ENCODE peak calls at places on chromosomes 13 and 19, in six cellular contexts. One of them, this sample, is unnamed.

GRCh38 chr19:4635763-4636135 is 3.6 kb upstream of the TNFAIP8L1 start:
- DNase-seq in fibroblast of mammary gland: no peak
- DNase-seq in heart left ventricle: no peak
- DNase-seq in AG09309: no peak
- DNase-seq in tibial nerve: no peak
- DNase-seq in lower leg skin: no peak
- DNase-seq in this sample: no peak

GRCh38 chr19:5534787-5535586 is 32.8 kb downstream of the TINCR start:
- DNase-seq in lower leg skin: no peak
- DNase-seq in heart left ventricle: no peak
- DNase-seq in tibial nerve: no peak
- DNase-seq in fibroblast of mammary gland: peak; percentile 21
- DNase-seq in AG09309: no peak
- DNase-seq in this sample: no peak

GRCh38 chr13:110396913-110397379 is 89.9 kb downstream of the COL4A2 start:
- DNase-seq in heart left ventricle: peak; percentile 95
- DNase-seq in lower leg skin: peak; percentile 97
- DNase-seq in fibroblast of mammary gland: peak; percentile 100
- DNase-seq in tibial nerve: peak; percentile 91
- DNase-seq in AG09309: peak; percentile 100
- DNase-seq in this sample: peak; percentile 33

GRCh38 chr13:95553614-95554385 is 1.3 kb downstream of the CLDN10 start:
- DNase-seq in AG09309: no peak
- DNase-seq in tibial nerve: no peak
- DNase-seq in fibroblast of mammary gland: no peak
- DNase-seq in lower leg skin: no peak
- DNase-seq in heart left ventricle: no peak
- DNase-seq in this sample: no peak

GRCh38 chr19:39641773-39642172 is 13.9 kb upstream of the LGALS16 start:
- DNase-seq in AG09309: no peak
- DNase-seq in heart left ventricle: no peak
- DNase-seq in lower leg skin: no peak
- DNase-seq in tibial nerve: no peak
- DNase-seq in fibroblast of mammary gland: no peak
- DNase-seq in this sample: no peak

GRCh38 chr13:50224534-50224933 is 209.3 kb downstream of the KCNRG start:
- DNase-seq in heart left ventricle: no peak
- DNase-seq in fibroblast of mammary gland: peak; percentile 90
- DNase-seq in lower leg skin: no peak
- DNase-seq in AG09309: peak; percentile 18
- DNase-seq in tibial nerve: no peak
- DNase-seq in this sample: no peak

GRCh38 chr19:37969695-37970094 is 62.7 kb downstream of the SIPA1L3 start:
- DNase-seq in fibroblast of mammary gland: no peak
- DNase-seq in heart left ventricle: no peak
- DNase-seq in lower leg skin: no peak
- DNase-seq in AG09309: no peak
- DNase-seq in tibial nerve: no peak
- DNase-seq in this sample: no peak

GRCh38 chr13:24215732-24216131 is 55.2 kb downstream of the SPATA13 start:
- DNase-seq in tibial nerve: peak; percentile 25
- DNase-seq in lower leg skin: no peak
- DNase-seq in heart left ventricle: peak; percentile 52
- DNase-seq in AG09309: peak; percentile 4
- DNase-seq in fibroblast of mammary gland: peak; percentile 73
- DNase-seq in this sample: no peak

GRCh38 chr13:43687038-43687437 is 99.7 kb downstream of the ENOX1 start:
- DNase-seq in heart left ventricle: no peak
- DNase-seq in tibial nerve: no peak
- DNase-seq in fibroblast of mammary gland: no peak
- DNase-seq in lower leg skin: no peak
- DNase-seq in AG09309: no peak
- DNase-seq in this sample: no peak

GRCh38 chr19:33434090-33434885 is 60.8 kb downstream of the CEBPG start:
- DNase-seq in heart left ventricle: no peak
- DNase-seq in tibial nerve: no peak
- DNase-seq in fibroblast of mammary gland: no peak
- DNase-seq in AG09309: no peak
- DNase-seq in lower leg skin: no peak
- DNase-seq in this sample: no peak

GRCh38 chr19:4754248-4754647 is 30.6 kb upstream of the DPP9 start:
- DNase-seq in lower leg skin: no peak
- DNase-seq in fibroblast of mammary gland: no peak
- DNase-seq in tibial nerve: no peak
- DNase-seq in AG09309: no peak
- DNase-seq in heart left ventricle: no peak
- DNase-seq in this sample: no peak

GRCh38 chr13:43232866-43233265 is 209.5 kb downstream of the DNAJC15 start:
- DNase-seq in lower leg skin: no peak
- DNase-seq in fibroblast of mammary gland: peak; percentile 96
- DNase-seq in AG09309: peak; percentile 59
- DNase-seq in heart left ventricle: no peak
- DNase-seq in tibial nerve: no peak
- DNase-seq in this sample: no peak

GRCh38 chr19:11378319-11379189 is 4.1 kb downstream of the SWSAP1 start:
- DNase-seq in lower leg skin: peak; percentile 90
- DNase-seq in fibroblast of mammary gland: peak; percentile 90
- DNase-seq in tibial nerve: peak; percentile 35
- DNase-seq in heart left ventricle: no peak
- DNase-seq in AG09309: no peak
- DNase-seq in this sample: peak; percentile 88

GRCh38 chr19:35380450-35381124 is 9.7 kb downstream of the GPR42 start:
- DNase-seq in AG09309: no peak
- DNase-seq in heart left ventricle: no peak
- DNase-seq in tibial nerve: no peak
- DNase-seq in fibroblast of mammary gland: no peak
- DNase-seq in lower leg skin: peak; percentile 74
- DNase-seq in this sample: no peak

GRCh38 chr19:45767410-45767880 is 1.6 kb downstream of the SIX5 start:
- DNase-seq in fibroblast of mammary gland: peak; percentile 88
- DNase-seq in lower leg skin: peak; percentile 95
- DNase-seq in AG09309: peak; percentile 57
- DNase-seq in heart left ventricle: peak; percentile 86
- DNase-seq in tibial nerve: peak; percentile 82
- DNase-seq in this sample: peak; percentile 77

DNA sequence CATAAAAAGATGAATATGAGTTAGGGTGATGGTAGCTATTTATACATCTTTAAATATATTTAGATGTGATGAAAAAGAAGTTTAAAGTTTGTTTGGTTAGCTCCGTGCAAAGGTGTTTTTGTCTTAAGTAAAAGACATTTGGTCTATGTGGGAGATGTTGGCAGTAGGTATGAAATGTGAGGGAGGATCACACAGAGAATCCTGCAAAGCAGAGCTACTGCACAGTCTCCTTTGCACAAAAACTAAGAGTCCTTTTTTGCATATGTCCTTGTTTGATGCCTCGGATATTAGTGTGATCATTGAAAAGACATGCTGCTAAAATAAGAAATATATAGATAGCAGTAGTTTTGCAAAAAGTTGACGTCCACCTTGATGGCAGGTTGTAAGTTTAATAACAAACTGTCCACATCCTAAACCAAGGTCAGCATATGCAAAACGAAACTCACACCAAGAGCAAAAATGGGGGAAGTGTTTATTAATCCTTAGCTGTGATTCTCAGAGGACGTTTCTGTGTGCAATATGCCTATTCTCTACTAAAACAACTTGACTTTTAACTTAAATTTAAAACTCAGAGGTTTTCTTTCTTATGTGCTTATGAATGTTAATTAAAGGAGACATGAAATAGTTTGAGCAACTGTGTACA is 870.1 kb downstream of the PCDH9 start:
- DNase-seq in lower leg skin: no peak
- DNase-seq in AG09309: no peak
- DNase-seq in tibial nerve: no peak
- DNase-seq in heart left ventricle: no peak
- DNase-seq in fibroblast of mammary gland: no peak
- DNase-seq in this sample: no peak
- H3K4me3 ChIP-seq in lower leg skin: no peak overlapping the region
- H3K4me3 ChIP-seq in AG09309: no peak overlapping the region
- H3K4me3 ChIP-seq in tibial nerve: no peak overlapping the region
- H3K4me3 ChIP-seq in heart left ventricle: no peak overlapping the region
- H3K4me3 ChIP-seq in fibroblast of mammary gland: no peak overlapping the region
- H3K4me3 ChIP-seq in this sample: no peak overlapping the region

GRCh38 chr19:640156-640548 is 473 bp downstream of the FGF22 start:
- DNase-seq in heart left ventricle: no peak
- DNase-seq in AG09309: no peak
- DNase-seq in lower leg skin: no peak
- DNase-seq in fibroblast of mammary gland: no peak
- DNase-seq in tibial nerve: no peak
- DNase-seq in this sample: no peak
- H3K4me3 ChIP-seq in heart left ventricle: peak overlapping the region; percentile 54
- H3K4me3 ChIP-seq in AG09309: no peak overlapping the region
- H3K4me3 ChIP-seq in lower leg skin: no peak overlapping the region
- H3K4me3 ChIP-seq in fibroblast of mammary gland: no peak overlapping the region
- H3K4me3 ChIP-seq in tibial nerve: peak overlapping the region; percentile 15
- H3K4me3 ChIP-seq in this sample: peak overlapping the region; percentile 42

GRCh38 chr19:41255171-41255570 is 9.0 kb upstream of the HNRNPUL1 start:
- DNase-seq in AG09309: no peak
- DNase-seq in tibial nerve: no peak
- DNase-seq in fibroblast of mammary gland: no peak
- DNase-seq in lower leg skin: no peak
- DNase-seq in heart left ventricle: no peak
- DNase-seq in this sample: no peak

GRCh38 chr19:41245779-41246297 is 18.3 kb upstream of the HNRNPUL1 start:
- DNase-seq in AG09309: no peak
- DNase-seq in fibroblast of mammary gland: no peak
- DNase-seq in lower leg skin: no peak
- DNase-seq in tibial nerve: no peak
- DNase-seq in heart left ventricle: no peak
- DNase-seq in this sample: no peak

GRCh38 chr19:41248895-41249294 is 15.3 kb upstream of the HNRNPUL1 start:
- DNase-seq in tibial nerve: no peak
- DNase-seq in lower leg skin: peak; percentile 46
- DNase-seq in fibroblast of mammary gland: no peak
- DNase-seq in heart left ventricle: no peak
- DNase-seq in AG09309: no peak
- DNase-seq in this sample: no peak

GRCh38 chr19:41253660-41254059 is 10.5 kb upstream of the HNRNPUL1 start:
- DNase-seq in heart left ventricle: no peak
- DNase-seq in fibroblast of mammary gland: no peak
- DNase-seq in AG09309: no peak
- DNase-seq in tibial nerve: no peak
- DNase-seq in lower leg skin: no peak
- DNase-seq in this sample: no peak

GRCh38 chr19:41249707-41250423 is 14.3 kb upstream of the HNRNPUL1 start:
- DNase-seq in tibial nerve: no peak
- DNase-seq in heart left ventricle: no peak
- DNase-seq in fibroblast of mammary gland: no peak
- DNase-seq in lower leg skin: peak; percentile 50
- DNase-seq in AG09309: no peak
- DNase-seq in this sample: peak; percentile 58
- H3K4me3 ChIP-seq in tibial nerve: no peak overlapping the region
- H3K4me3 ChIP-seq in heart left ventricle: no peak overlapping the region
- H3K4me3 ChIP-seq in fibroblast of mammary gland: no peak overlapping the region
- H3K4me3 ChIP-seq in lower leg skin: no peak overlapping the region
- H3K4me3 ChIP-seq in AG09309: no peak overlapping the region
- H3K4me3 ChIP-seq in this sample: no peak overlapping the region

DNA sequence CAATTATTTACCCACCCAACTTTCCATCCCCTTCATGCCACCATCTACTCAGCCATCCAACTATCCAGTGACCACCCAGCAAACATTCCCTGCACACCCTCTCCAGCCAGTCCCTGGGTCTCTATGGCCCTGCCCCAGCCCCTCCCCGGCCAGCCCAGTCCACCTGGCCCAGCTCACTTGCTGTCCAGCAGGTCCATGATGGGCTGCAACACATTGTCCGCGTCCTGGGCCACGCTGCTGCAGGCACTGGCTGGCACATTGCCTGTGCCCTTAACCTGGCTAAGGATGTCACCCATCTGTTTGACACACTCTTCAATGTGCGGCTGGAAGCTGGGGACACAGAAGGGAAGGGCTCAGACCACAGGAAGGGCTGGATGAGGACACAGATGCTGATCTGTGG is 61.7 kb downstream of the UNC13A start:
- DNase-seq in lower leg skin: no peak
- DNase-seq in heart left ventricle: no peak
- DNase-seq in AG09309: no peak
- DNase-seq in fibroblast of mammary gland: no peak
- DNase-seq in tibial nerve: no peak
- DNase-seq in this sample: no peak
- H3K4me3 ChIP-seq in lower leg skin: no peak overlapping the region
- H3K4me3 ChIP-seq in heart left ventricle: no peak overlapping the region
- H3K4me3 ChIP-seq in AG09309: no peak overlapping the region
- H3K4me3 ChIP-seq in fibroblast of mammary gland: no peak overlapping the region
- H3K4me3 ChIP-seq in tibial nerve: no peak overlapping the region
- H3K4me3 ChIP-seq in this sample: no peak overlapping the region